ENCODE peak calls at places on chromosomes 6 and 20, in nine cellular contexts. L, Y, E, S, A, M, D, Q and V are unnamed samples. For H3K36me3, the result is how much of the 10 kb centered on the place peaks cover.

GRCh38 chr20:8143474-8143873 is 11.4 kb downstream of the PLCB1 start:
- DNase-seq in L (no peak), Y (no peak), E (no peak), S (no peak), A (no peak), M (no peak), D (no peak), Q (no peak), V (no peak)

GRCh38 chr20:24766826-24767622 is 182.0 kb upstream of the CST7 start:
- DNase-seq in L (no peak), Y (no peak), E (no peak), S (peak), A (no peak), M (no peak), D (no peak), Q (no peak), V (peak)

GRCh38 chr20:13286600-13286999 is 65.5 kb downstream of the ISM1 start:
- DNase-seq in L (no peak), Y (no peak), E (no peak), S (peak), A (no peak), M (no peak), D (no peak), Q (no peak), V (peak)

GRCh38 chr6:8079116-8079515 is 14.9 kb upstream of the BLOC1S5 start:
- DNase-seq in L (no peak), Y (no peak), E (no peak), S (no peak), A (no peak), M (no peak), D (no peak), Q (no peak), V (no peak)

GRCh38 chr6:38113810-38114577 is 294.5 kb downstream of the ZFAND3 start:
- DNase-seq in L (no peak), Y (no peak), E (no peak), S (no peak), A (no peak), M (no peak), D (no peak), Q (peak), V (peak)

GRCh38 chr6:30884521-30885480 is 482 bp downstream of the DDR1 start:
- DNase-seq in L (peak), Y (no peak), E (peak), S (peak), A (peak), M (peak), D (peak), Q (peak), V (peak)

GRCh38 chr6:97294451-97294850 is 11.4 kb upstream of the MMS22L start:
- DNase-seq in L (no peak), Y (no peak), E (peak), S (peak), A (no peak), M (no peak), D (no peak), Q (peak), V (peak)

GRCh38 chr6:125393449-125393858 is 91.7 kb upstream of the HDDC2 start:
- DNase-seq in L (no peak), Y (no peak), E (no peak), S (no peak), A (no peak), M (no peak), D (no peak), Q (no peak), V (no peak)

GRCh38 chr6:163958646-163959045 is 544.1 kb downstream of the QKI start:
- DNase-seq in L (no peak), Y (no peak), E (peak), S (no peak), A (no peak), M (no peak), D (no peak), Q (peak), V (peak)

GRCh38 chr6:150312395-150312794 is 56.4 kb upstream of the IYD start:
- DNase-seq in L (no peak), Y (no peak), E (no peak), S (no peak), A (no peak), M (no peak), D (no peak), Q (no peak), V (peak)

GRCh38 chr6:152642578-152643375 is 5.6 kb upstream of the SYNE1 start:
- DNase-seq in L (peak), Y (peak), E (peak), S (peak), A (no peak), M (no peak), D (no peak), Q (peak), V (peak)

GRCh38 chr6:123925360-123925759 is 121.7 kb downstream of the NKAIN2 start:
- DNase-seq in L (no peak), Y (no peak), E (no peak), S (peak), A (no peak), M (no peak), D (no peak), Q (peak), V (peak)

GRCh38 chr6:154395878-154396277 is 39.3 kb upstream of the IPCEF1 start:
- DNase-seq in L (no peak), Y (no peak), E (no peak), S (no peak), A (no peak), M (no peak), D (no peak), Q (no peak), V (no peak)

GRCh38 chr6:163820745-163821456 is 406.4 kb downstream of the QKI start:
- DNase-seq in L (no peak), Y (no peak), E (no peak), S (no peak), A (no peak), M (peak), D (no peak), Q (no peak), V (no peak)

GRCh38 chr6:3419624-3420272 is 37.1 kb downstream of the SLC22A23 start:
- DNase-seq in L (no peak), Y (no peak), E (no peak), S (peak), A (no peak), M (no peak), D (no peak), Q (peak), V (peak)

GRCh38 chr6:93424303-93425064 is 5.1 kb upstream of the EPHA7 start:
- DNase-seq in L (no peak), Y (no peak), E (peak), S (no peak), A (no peak), M (no peak), D (no peak), Q (no peak), V (peak)

GRCh38 chr20:58790440-58790839 is 60.3 kb downstream of the GNAS-AS1 start:
- DNase-seq in L (no peak), Y (no peak), E (no peak), S (no peak), A (peak), M (no peak), D (no peak), Q (no peak), V (no peak)

GRCh38 chr20:45617591-45617990 is 11.9 kb upstream of the WFDC10A start:
- DNase-seq in L (no peak), Y (no peak), E (no peak), S (peak), A (no peak), M (no peak), D (no peak), Q (no peak), V (peak)

GRCh38 chr20:23565503-23566056 is 2.7 kb downstream of the CST9L start:
- DNase-seq in L (no peak), Y (no peak), E (no peak), S (no peak), A (peak), M (no peak), D (no peak), Q (no peak), V (no peak)

GRCh38 chr6:22149081-22149480 is 147.8 kb downstream of the PRL start:
- DNase-seq in L (no peak), Y (no peak), E (no peak), S (no peak), A (no peak), M (no peak), D (no peak), Q (no peak), V (no peak)

GRCh38 chr6:29414588-29414987 is at the start of gene OR12D1:
- DNase-seq in L (no peak), Y (no peak), E (no peak), S (peak), A (no peak), M (no peak), D (no peak), Q (no peak), V (peak)

GRCh38 chr20:7966176-7966575 is 25.9 kb upstream of the HAO1 start:
- DNase-seq in L (no peak), Y (no peak), E (no peak), S (no peak), A (no peak), M (no peak), D (no peak), Q (no peak), V (no peak)

GRCh38 chr6:121826156-121826810 is 390.8 kb downstream of the GJA1 start:
- DNase-seq in L (no peak), Y (no peak), E (peak), S (peak), A (no peak), M (no peak), D (no peak), Q (peak), V (peak)

GRCh38 chr6:155498370-155498769 is 42.7 kb upstream of the NOX3 start:
- DNase-seq in L (no peak), Y (no peak), E (no peak), S (no peak), A (no peak), M (no peak), D (no peak), Q (peak), V (peak)

GRCh38 chr20:36248836-36249235 is 12.6 kb downstream of the AAR2 start:
- DNase-seq in L (no peak), Y (no peak), E (no peak), S (no peak), A (no peak), M (no peak), D (peak), Q (no peak), V (no peak)

GRCh38 chr20:36252511-36252910 is 16.2 kb downstream of the AAR2 start:
- DNase-seq in L (no peak), Y (no peak), E (no peak), S (peak), A (no peak), M (no peak), D (peak), Q (no peak), V (peak)

GRCh38 chr20:36249450-36249849 is 13.2 kb downstream of the AAR2 start:
- DNase-seq in L (no peak), Y (no peak), E (no peak), S (no peak), A (no peak), M (no peak), D (no peak), Q (no peak), V (no peak)

GRCh38 chr20:36255445-36255844 is 19.2 kb downstream of the AAR2 start:
- DNase-seq in L (no peak), Y (no peak), E (no peak), S (no peak), A (peak), M (no peak), D (peak), Q (no peak), V (no peak)

GRCh38 chr20:36251426-36251825 is 15.1 kb downstream of the AAR2 start:
- DNase-seq in L (no peak), Y (no peak), E (no peak), S (peak), A (no peak), M (no peak), D (peak), Q (no peak), V (peak)
- H3K36me3 ChIP-seq in L (under half), Y (half or more), E (under half), S (under half), A (under half), M (under half), D (under half), Q (under half), V (under half)

DNA sequence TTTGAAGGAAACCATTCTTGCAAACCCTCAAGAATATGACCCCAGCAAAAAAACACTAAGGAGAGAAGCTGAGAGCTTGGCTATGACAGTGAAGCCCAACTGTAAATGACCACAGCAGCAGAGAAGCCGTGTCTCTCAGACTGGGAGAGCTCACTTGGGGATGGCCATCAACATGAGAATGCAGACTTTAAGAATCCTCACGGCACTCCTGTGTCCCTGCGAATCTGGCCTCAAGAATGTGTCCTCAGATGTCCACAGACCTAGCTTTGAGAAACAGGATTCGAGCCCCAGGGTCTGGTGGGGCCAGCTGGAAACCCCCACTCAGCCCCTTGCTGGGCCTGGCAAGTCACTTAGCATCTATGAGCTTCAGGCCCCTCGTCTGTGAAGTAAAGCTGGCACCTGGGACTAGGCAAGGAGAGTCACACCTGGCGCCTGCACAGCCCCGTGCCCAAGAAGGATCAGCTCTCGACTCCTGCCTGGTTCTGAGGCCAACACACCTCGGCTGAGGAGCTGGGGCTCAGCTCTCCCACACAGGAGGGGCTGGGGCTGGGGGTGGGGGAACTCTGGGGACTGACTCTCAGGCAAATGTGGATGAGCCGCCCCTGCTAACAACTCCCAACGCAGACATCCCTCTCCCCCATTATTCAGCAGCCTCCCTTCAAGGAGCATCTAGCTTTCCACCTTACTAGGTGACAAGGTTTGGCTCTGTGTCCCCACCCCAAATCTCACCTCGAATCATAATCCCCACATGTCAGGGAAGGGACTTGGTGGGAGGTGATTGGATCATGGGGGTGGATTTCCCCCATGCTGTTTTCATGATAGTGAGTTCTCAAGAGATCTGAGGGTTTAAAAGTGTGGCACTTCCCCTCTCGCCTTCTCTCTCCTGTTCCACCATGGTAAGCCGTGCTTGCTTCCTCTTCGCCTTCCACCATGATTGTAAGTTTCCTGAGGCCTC is 97.7 kb downstream of the GRM4 start:
- DNase-seq in L (no peak), Y (no peak), E (no peak), S (no peak), A (no peak), M (no peak), D (no peak), Q (no peak), V (no peak)
- H3K36me3 ChIP-seq in L (under half), Y (under half), E (under half), S (under half), A (under half), M (under half), D (under half), Q (under half), V (under half)

GRCh38 chr6:43338243-43338642 is 29.6 kb upstream of the CRIP3 start:
- DNase-seq in L (no peak), Y (no peak), E (no peak), S (no peak), A (no peak), M (no peak), D (no peak), Q (no peak), V (no peak)
- H3K36me3 ChIP-seq in L (under half), Y (half or more), E (half or more), S (under half), A (under half), M (under half), D (under half), Q (under half), V (under half)

GRCh38 chr6:18138906-18139305 is 16.0 kb downstream of the TPMT start:
- DNase-seq in L (no peak), Y (no peak), E (no peak), S (no peak), A (no peak), M (no peak), D (no peak), Q (no peak), V (no peak)

GRCh38 chr6:18136260-18136659 is 13.8 kb upstream of the NHLRC1 start:
- DNase-seq in L (no peak), Y (no peak), E (no peak), S (no peak), A (no peak), M (no peak), D (no peak), Q (no peak), V (no peak)

GRCh38 chr6:18139935-18140621 is 14.8 kb downstream of the TPMT start:
- DNase-seq in L (no peak), Y (no peak), E (no peak), S (no peak), A (no peak), M (no peak), D (no peak), Q (no peak), V (no peak)

GRCh38 chr6:18135171-18135570 is 12.7 kb upstream of the NHLRC1 start:
- DNase-seq in L (no peak), Y (no peak), E (no peak), S (no peak), A (no peak), M (no peak), D (no peak), Q (no peak), V (no peak)
- H3K36me3 ChIP-seq in L (under half), Y (half or more), E (under half), S (under half), A (under half), M (under half), D (under half), Q (under half), V (under half)

GRCh38 chr20:2652724-2653510 is 485 bp downstream of the NOP56 start:
- DNase-seq in L (no peak), Y (no peak), E (no peak), S (peak), A (no peak), M (peak), D (no peak), Q (no peak), V (peak)
- H3K36me3 ChIP-seq in L (under half), Y (under half), E (under half), S (under half), A (under half), M (under half), D (under half), Q (under half), V (under half)

DNA sequence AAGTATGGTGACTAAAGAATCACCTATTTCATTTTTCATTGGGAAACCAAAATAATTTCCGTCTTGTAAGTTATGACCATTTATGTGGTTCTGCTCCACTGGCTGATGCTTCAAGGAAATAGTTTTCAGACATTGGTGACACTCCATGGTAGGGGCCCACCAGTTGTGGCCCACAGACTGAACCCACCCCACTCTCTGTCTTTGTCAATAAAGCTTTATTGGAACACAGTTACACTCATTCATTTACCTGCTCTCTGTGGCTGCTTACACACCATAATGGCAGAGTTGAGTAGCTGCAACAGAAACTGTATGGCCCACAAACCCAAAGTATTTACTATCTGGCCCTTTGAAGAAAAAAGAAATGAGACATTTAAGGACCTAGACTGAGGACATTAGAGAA is 78.5 kb downstream of the TBC1D7 start:
- DNase-seq in L (no peak), Y (no peak), E (no peak), S (no peak), A (no peak), M (no peak), D (no peak), Q (no peak), V (no peak)
- H3K36me3 ChIP-seq in L (under half), Y (under half), E (under half), S (under half), A (under half), M (under half), D (under half), Q (under half), V (under half)

GRCh38 chr6:44670146-44670545 is 282.6 kb downstream of the CDC5L start:
- DNase-seq in L (no peak), Y (no peak), E (no peak), S (no peak), A (no peak), M (no peak), D (no peak), Q (no peak), V (no peak)
- H3K36me3 ChIP-seq in L (under half), Y (under half), E (under half), S (under half), A (under half), M (under half), D (under half), Q (under half), V (under half)

GRCh38 chr20:46618316-46619110 is 32.7 kb downstream of the SLC13A3 start:
- DNase-seq in L (no peak), Y (no peak), E (no peak), S (no peak), A (no peak), M (no peak), D (no peak), Q (no peak), V (no peak)
- H3K36me3 ChIP-seq in L (under half), Y (under half), E (under half), S (under half), A (under half), M (under half), D (under half), Q (under half), V (under half)

GRCh38 chr6:36525346-36525745 is 21.9 kb downstream of the STK38 start:
- DNase-seq in L (no peak), Y (no peak), E (no peak), S (no peak), A (no peak), M (no peak), D (no peak), Q (no peak), V (peak)
- H3K36me3 ChIP-seq in L (under half), Y (half or more), E (under half), S (under half), A (under half), M (under half), D (under half), Q (under half), V (under half)

GRCh38 chr6:160057080-160057479 is 64.5 kb upstream of the SLC22A1 start:
- DNase-seq in L (no peak), Y (no peak), E (no peak), S (no peak), A (no peak), M (no peak), D (no peak), Q (no peak), V (no peak)

GRCh38 chr6:160055378-160055777 is 66.2 kb upstream of the SLC22A1 start:
- DNase-seq in L (no peak), Y (no peak), E (no peak), S (no peak), A (no peak), M (no peak), D (no peak), Q (no peak), V (no peak)

GRCh38 chr6:160055813-160056212 is 65.8 kb upstream of the SLC22A1 start:
- DNase-seq in L (no peak), Y (no peak), E (no peak), S (no peak), A (no peak), M (no peak), D (no peak), Q (no peak), V (no peak)

GRCh38 chr6:160054913-160055312 is 66.7 kb upstream of the SLC22A1 start:
- DNase-seq in L (no peak), Y (no peak), E (no peak), S (no peak), A (no peak), M (no peak), D (no peak), Q (no peak), V (no peak)

DNA sequence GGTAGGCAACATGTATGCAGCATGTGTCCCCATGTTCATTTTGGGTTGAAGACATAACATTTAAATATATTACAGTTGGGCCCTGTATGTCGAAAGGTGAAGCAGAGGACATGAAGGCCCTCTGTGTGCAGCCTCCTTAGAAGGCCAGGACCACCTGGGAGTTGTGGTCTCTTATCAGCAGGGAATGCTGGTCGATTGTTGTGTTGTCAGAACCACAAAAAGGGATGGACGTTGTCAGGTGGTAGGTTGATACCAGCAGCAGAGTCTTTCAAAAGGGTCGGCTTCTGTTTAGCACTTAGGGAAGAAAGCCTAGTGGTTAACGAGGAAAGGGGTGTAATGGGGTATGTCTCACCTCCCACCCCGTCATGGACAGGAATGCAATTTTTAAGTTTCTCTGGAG is 67.3 kb upstream of the SLC22A1 start:
- DNase-seq in L (no peak), Y (no peak), E (no peak), S (no peak), A (no peak), M (no peak), D (no peak), Q (no peak), V (no peak)
- H3K36me3 ChIP-seq in L (under half), Y (half or more), E (half or more), S (under half), A (under half), M (under half), D (under half), Q (half or more), V (under half)